ENCODE peak calls at places on chromosomes 2 and 18, in seven cellular contexts. One of them, this sample, is unnamed.

GRCh38 chr2:12486205-12487118 is 230.3 kb upstream of the TRIB2 start:
- DNase-seq in SK-N-SH: no peak
- DNase-seq in K562: no peak
- DNase-seq in HCT116: no peak
- DNase-seq in HepG2: peak; percentile 29
- DNase-seq in GM12878: no peak
- DNase-seq in H1: no peak
- DNase-seq in this sample: no peak

GRCh38 chr18:41461058-41461560 is 493.9 kb upstream of the PIK3C3 start:
- DNase-seq in SK-N-SH: no peak
- DNase-seq in K562: no peak
- DNase-seq in HCT116: no peak
- DNase-seq in HepG2: no peak
- DNase-seq in GM12878: no peak
- DNase-seq in H1: no peak
- DNase-seq in this sample: no peak

GRCh38 chr18:72652990-72653593 is 109.0 kb upstream of the CBLN2 start:
- DNase-seq in SK-N-SH: peak; percentile 61
- DNase-seq in K562: peak; percentile 13
- DNase-seq in HCT116: no peak
- DNase-seq in HepG2: peak; percentile 48
- DNase-seq in GM12878: no peak
- DNase-seq in H1: peak; percentile 29
- DNase-seq in this sample: no peak

GRCh38 chr2:112907001-112907949 is 3.7 kb upstream of the IL37 start:
- DNase-seq in SK-N-SH: no peak
- DNase-seq in K562: no peak
- DNase-seq in HCT116: no peak
- DNase-seq in HepG2: no peak
- DNase-seq in GM12878: no peak
- DNase-seq in H1: no peak
- DNase-seq in this sample: no peak

GRCh38 chr2:108316194-108316880 is 27.6 kb downstream of the SULT1C2 start:
- DNase-seq in SK-N-SH: no peak
- DNase-seq in K562: no peak
- DNase-seq in HCT116: no peak
- DNase-seq in HepG2: no peak
- DNase-seq in GM12878: no peak
- DNase-seq in H1: no peak
- DNase-seq in this sample: no peak

GRCh38 chr2:113277474-113278072 is 1.1 kb downstream of the PAX8 start:
- DNase-seq in SK-N-SH: peak; percentile 27
- DNase-seq in K562: no peak
- DNase-seq in HCT116: no peak
- DNase-seq in HepG2: no peak
- DNase-seq in GM12878: no peak
- DNase-seq in H1: no peak
- DNase-seq in this sample: no peak

GRCh38 chr18:23864620-23865019 is 149.9 kb upstream of the TTC39C start:
- DNase-seq in SK-N-SH: no peak
- DNase-seq in K562: no peak
- DNase-seq in HCT116: no peak
- DNase-seq in HepG2: no peak
- DNase-seq in GM12878: no peak
- DNase-seq in H1: no peak
- DNase-seq in this sample: no peak

GRCh38 chr2:1227289-1227900 is 185.9 kb upstream of the TPO start:
- DNase-seq in SK-N-SH: no peak
- DNase-seq in K562: no peak
- DNase-seq in HCT116: no peak
- DNase-seq in HepG2: no peak
- DNase-seq in GM12878: no peak
- DNase-seq in H1: no peak
- DNase-seq in this sample: no peak

GRCh38 chr18:5568416-5568815 is 24.6 kb upstream of the EPB41L3 start:
- DNase-seq in SK-N-SH: no peak
- DNase-seq in K562: no peak
- DNase-seq in HCT116: no peak
- DNase-seq in HepG2: no peak
- DNase-seq in GM12878: no peak
- DNase-seq in H1: no peak
- DNase-seq in this sample: no peak

GRCh38 chr2:49129034-49129433 is 25.3 kb downstream of the FSHR start:
- DNase-seq in SK-N-SH: no peak
- DNase-seq in K562: no peak
- DNase-seq in HCT116: no peak
- DNase-seq in HepG2: no peak
- DNase-seq in GM12878: peak; percentile 4
- DNase-seq in H1: no peak
- DNase-seq in this sample: no peak

GRCh38 chr2:163800889-163801498 is 65.2 kb upstream of the FIGN start:
- DNase-seq in SK-N-SH: no peak
- DNase-seq in K562: no peak
- DNase-seq in HCT116: no peak
- DNase-seq in HepG2: no peak
- DNase-seq in GM12878: no peak
- DNase-seq in H1: no peak
- DNase-seq in this sample: no peak

GRCh38 chr2:105376010-105376409 is 22.8 kb downstream of the FHL2 start:
- DNase-seq in SK-N-SH: no peak
- DNase-seq in K562: no peak
- DNase-seq in HCT116: no peak
- DNase-seq in HepG2: no peak
- DNase-seq in GM12878: no peak
- DNase-seq in H1: no peak
- DNase-seq in this sample: peak; percentile 72

GRCh38 chr2:60808330-60808801 is 52.3 kb downstream of the PAPOLG start:
- DNase-seq in SK-N-SH: no peak
- DNase-seq in K562: peak; percentile 91
- DNase-seq in HCT116: no peak
- DNase-seq in HepG2: peak; percentile 39
- DNase-seq in GM12878: no peak
- DNase-seq in H1: peak; percentile 10
- DNase-seq in this sample: no peak

GRCh38 chr2:37904450-37904849 is 20.6 kb upstream of the RMDN2 start:
- DNase-seq in SK-N-SH: no peak
- DNase-seq in K562: no peak
- DNase-seq in HCT116: no peak
- DNase-seq in HepG2: no peak
- DNase-seq in GM12878: no peak
- DNase-seq in H1: no peak
- DNase-seq in this sample: no peak

GRCh38 chr2:10377747-10378085 is 70.4 kb downstream of the ODC1 start:
- DNase-seq in SK-N-SH: no peak
- DNase-seq in K562: no peak
- DNase-seq in HCT116: no peak
- DNase-seq in HepG2: no peak
- DNase-seq in GM12878: no peak
- DNase-seq in H1: no peak
- DNase-seq in this sample: no peak
- TF ChIP-seq JUND in SK-N-SH: no peak
- TF ChIP-seq JUND in K562: no peak
- TF ChIP-seq JUND in HCT116: no peak
- TF ChIP-seq JUND in HepG2: no peak
- TF ChIP-seq JUND in GM12878: no peak
- TF ChIP-seq JUND in H1: no peak
- TF ChIP-seq JUND in this sample: no peak

DNA sequence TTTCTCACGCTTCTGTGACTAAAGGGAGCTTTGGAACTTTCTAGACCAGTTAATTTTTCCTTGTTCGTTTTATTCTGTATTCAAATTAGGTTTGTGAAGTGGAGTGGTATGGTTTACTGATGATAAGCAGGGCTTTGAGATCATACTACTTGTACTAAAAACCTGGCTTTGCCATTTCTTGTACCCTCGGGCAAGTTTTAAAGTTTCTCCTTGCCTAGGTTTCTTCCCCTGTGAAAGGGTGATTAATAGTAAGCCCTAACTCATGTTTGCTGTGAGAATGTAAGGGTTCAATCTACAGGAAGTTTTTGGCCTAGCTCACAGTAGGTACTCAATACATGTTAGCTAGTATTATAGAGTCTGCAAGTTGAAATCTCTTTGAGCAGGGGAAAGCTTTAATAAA is 82.2 kb downstream of the MAP3K20 start:
- DNase-seq in SK-N-SH: no peak
- DNase-seq in K562: no peak
- DNase-seq in HCT116: no peak
- DNase-seq in HepG2: no peak
- DNase-seq in GM12878: no peak
- DNase-seq in H1: no peak
- DNase-seq in this sample: no peak
- TF ChIP-seq JUND in SK-N-SH: no peak
- TF ChIP-seq JUND in K562: no peak
- TF ChIP-seq JUND in HCT116: no peak
- TF ChIP-seq JUND in HepG2: no peak
- TF ChIP-seq JUND in GM12878: no peak
- TF ChIP-seq JUND in H1: no peak
- TF ChIP-seq JUND in this sample: no peak

DNA sequence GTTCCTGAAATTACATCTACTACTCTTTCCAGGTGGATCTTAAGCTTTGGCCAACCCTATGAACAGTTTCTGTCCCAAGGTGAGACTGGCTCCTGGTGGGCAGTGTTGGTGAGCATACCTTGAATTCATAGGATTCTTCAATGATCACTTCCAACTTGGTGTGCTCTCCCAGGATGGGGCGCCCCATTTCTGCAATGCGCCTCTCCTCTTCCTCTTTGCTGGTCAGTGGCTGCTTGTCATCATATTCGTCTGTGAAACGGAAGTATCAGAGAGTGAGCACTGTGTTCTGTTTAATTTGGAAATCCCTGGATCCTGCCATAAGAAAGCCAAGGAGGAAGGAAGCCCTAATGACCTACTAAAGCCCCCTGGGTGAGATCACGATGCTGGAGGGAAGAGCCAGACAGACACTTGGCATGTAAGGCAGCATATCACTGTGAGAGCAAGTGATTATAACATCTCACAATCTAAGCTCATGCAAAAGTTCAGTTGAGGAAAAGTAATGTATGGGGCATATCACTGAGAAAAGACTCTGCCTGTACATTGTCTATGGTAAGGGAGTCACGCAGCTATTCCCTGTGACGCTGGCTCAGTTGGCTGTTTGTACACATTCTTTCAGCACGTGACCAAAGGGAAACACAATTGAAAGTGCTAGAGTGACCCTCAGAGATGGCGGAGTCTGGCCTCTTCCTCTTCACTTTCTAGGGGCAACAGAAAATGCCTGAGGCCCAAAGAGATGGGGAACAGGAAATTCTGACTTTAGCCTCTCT is 287.0 kb downstream of the SLC8A1 start:
- DNase-seq in SK-N-SH: no peak
- DNase-seq in K562: no peak
- DNase-seq in HCT116: no peak
- DNase-seq in HepG2: no peak
- DNase-seq in GM12878: no peak
- DNase-seq in H1: no peak
- DNase-seq in this sample: no peak
- TF ChIP-seq JUND in SK-N-SH: no peak
- TF ChIP-seq JUND in K562: no peak
- TF ChIP-seq JUND in HCT116: no peak
- TF ChIP-seq JUND in HepG2: no peak
- TF ChIP-seq JUND in GM12878: no peak
- TF ChIP-seq JUND in H1: no peak
- TF ChIP-seq JUND in this sample: no peak

GRCh38 chr2:45889620-45890019 is 238.1 kb downstream of the PRKCE start:
- DNase-seq in SK-N-SH: no peak
- DNase-seq in K562: no peak
- DNase-seq in HCT116: no peak
- DNase-seq in HepG2: no peak
- DNase-seq in GM12878: no peak
- DNase-seq in H1: no peak
- DNase-seq in this sample: no peak

GRCh38 chr2:45888641-45889040 is 237.2 kb downstream of the PRKCE start:
- DNase-seq in SK-N-SH: no peak
- DNase-seq in K562: no peak
- DNase-seq in HCT116: no peak
- DNase-seq in HepG2: no peak
- DNase-seq in GM12878: no peak
- DNase-seq in H1: no peak
- DNase-seq in this sample: no peak

GRCh38 chr2:45889053-45889452 is 237.6 kb downstream of the PRKCE start:
- DNase-seq in SK-N-SH: no peak
- DNase-seq in K562: peak; percentile 36
- DNase-seq in HCT116: no peak
- DNase-seq in HepG2: no peak
- DNase-seq in GM12878: peak; percentile 73
- DNase-seq in H1: no peak
- DNase-seq in this sample: peak; percentile 16

GRCh38 chr2:45886229-45886663 is 234.8 kb downstream of the PRKCE start:
- DNase-seq in SK-N-SH: no peak
- DNase-seq in K562: no peak
- DNase-seq in HCT116: no peak
- DNase-seq in HepG2: no peak
- DNase-seq in GM12878: no peak
- DNase-seq in H1: no peak
- DNase-seq in this sample: no peak

GRCh38 chr2:45888167-45888566 is 236.7 kb downstream of the PRKCE start:
- DNase-seq in SK-N-SH: no peak
- DNase-seq in K562: no peak
- DNase-seq in HCT116: no peak
- DNase-seq in HepG2: no peak
- DNase-seq in GM12878: no peak
- DNase-seq in H1: no peak
- DNase-seq in this sample: no peak
- TF ChIP-seq JUND in SK-N-SH: no peak
- TF ChIP-seq JUND in K562: no peak
- TF ChIP-seq JUND in HCT116: no peak
- TF ChIP-seq JUND in HepG2: no peak
- TF ChIP-seq JUND in GM12878: no peak
- TF ChIP-seq JUND in H1: no peak
- TF ChIP-seq JUND in this sample: no peak

GRCh38 chr18:907880-908512 is 3.3 kb downstream of the ADCYAP1 start:
- DNase-seq in SK-N-SH: peak; percentile 30
- DNase-seq in K562: no peak
- DNase-seq in HCT116: no peak
- DNase-seq in HepG2: no peak
- DNase-seq in GM12878: no peak
- DNase-seq in H1: no peak
- DNase-seq in this sample: peak; percentile 17

GRCh38 chr18:905307-905947 is 756 bp downstream of the ADCYAP1 start:
- DNase-seq in SK-N-SH: peak; percentile 38
- DNase-seq in K562: no peak
- DNase-seq in HCT116: no peak
- DNase-seq in HepG2: no peak
- DNase-seq in GM12878: no peak
- DNase-seq in H1: no peak
- DNase-seq in this sample: no peak

GRCh38 chr18:907171-907879 is 2.7 kb downstream of the ADCYAP1 start:
- DNase-seq in SK-N-SH: peak; percentile 49
- DNase-seq in K562: no peak
- DNase-seq in HCT116: no peak
- DNase-seq in HepG2: no peak
- DNase-seq in GM12878: no peak
- DNase-seq in H1: no peak
- DNase-seq in this sample: no peak

GRCh38 chr18:905948-906415 is 1.3 kb downstream of the ADCYAP1 start:
- DNase-seq in SK-N-SH: peak; percentile 27
- DNase-seq in K562: no peak
- DNase-seq in HCT116: no peak
- DNase-seq in HepG2: no peak
- DNase-seq in GM12878: no peak
- DNase-seq in H1: no peak
- DNase-seq in this sample: no peak

GRCh38 chr18:906416-907170 is 1.9 kb downstream of the ADCYAP1 start:
- DNase-seq in SK-N-SH: peak; percentile 23
- DNase-seq in K562: no peak
- DNase-seq in HCT116: no peak
- DNase-seq in HepG2: no peak
- DNase-seq in GM12878: no peak
- DNase-seq in H1: peak; percentile 72
- DNase-seq in this sample: no peak
- TF ChIP-seq JUND in SK-N-SH: no peak
- TF ChIP-seq JUND in K562: no peak
- TF ChIP-seq JUND in HCT116: no peak
- TF ChIP-seq JUND in HepG2: no peak
- TF ChIP-seq JUND in GM12878: no peak
- TF ChIP-seq JUND in H1: no peak
- TF ChIP-seq JUND in this sample: no peak